ENCODE peak calls at places on chromosomes 6 and 20, in six cellular contexts. Y is left lung; K is heart left ventricle; A is WTC11; B is CD4-positive, alpha-beta T cell; C is transverse colon. H is an unnamed sample.

GRCh38 chr6:139371421-139372253 is 2.8 kb downstream of the CITED2 start:
- DNase-seq in C (no peak), A (no peak), K (no peak), B (no peak), Y (no peak), H (no peak)

GRCh38 chr6:32116674-32117073 is 7.5 kb upstream of the TNXB start:
- DNase-seq in C (no peak), A (no peak), Y (no peak), B (no peak), K (no peak), H (no peak)

GRCh38 chr6:139296927-139297326 is 5.1 kb upstream of the TXLNB start:
- DNase-seq in Y (no peak), K (no peak), A (no peak), C (no peak), B (no peak), H (no peak)

GRCh38 chr6:149896491-149896890 is 1.4 kb downstream of the RAET1E start:
- DNase-seq in B (no peak), K (no peak), Y (no peak), A (no peak), C (no peak), H (no peak)

GRCh38 chr6:150314230-150315188 is 54.3 kb upstream of the IYD start:
- DNase-seq in Y (no peak), K (no peak), B (no peak), A (no peak), C (no peak), H (no peak)

GRCh38 chr6:3218266-3218665 is 9.2 kb downstream of the TUBB2B start:
- DNase-seq in C (no peak), B (no peak), A (no peak), K (no peak), Y (no peak), H (no peak)

GRCh38 chr20:8646026-8646425 is 422.9 kb upstream of the PLCB4 start:
- DNase-seq in B (no peak), Y (no peak), A (no peak), C (no peak), K (no peak), H (no peak)

GRCh38 chr6:144736763-144737162 is 451.6 kb downstream of the UTRN start:
- DNase-seq in K (no peak), A (no peak), C (no peak), Y (no peak), B (no peak), H (no peak)

GRCh38 chr20:54219751-54220426 is 12.0 kb downstream of the PFDN4 start:
- DNase-seq in A (no peak), B (no peak), C (no peak), K (no peak), Y (no peak), H (no peak)

GRCh38 chr6:2839982-2840793 is 1.5 kb downstream of the SERPINB1 start:
- DNase-seq in Y (no peak), C (no peak), K (no peak), A (no peak), B (no peak), H (no peak)

GRCh38 chr6:108250240-108250866 is 10.5 kb downstream of the SNX3 start:
- DNase-seq in A (peak), C (no peak), K (no peak), B (no peak), Y (no peak), H (no peak)

GRCh38 chr6:31945507-31946369 is at the start of gene CFB:
- DNase-seq in A (peak), Y (peak), B (no peak), C (peak), K (peak), H (peak)

GRCh38 chr6:125380474-125380873 is 78.7 kb upstream of the HDDC2 start:
- DNase-seq in B (no peak), A (no peak), Y (no peak), K (no peak), C (no peak), H (no peak)

GRCh38 chr6:111338843-111339242 is 144.2 kb downstream of the REV3L start:
- DNase-seq in K (no peak), B (no peak), Y (no peak), C (no peak), A (no peak), H (no peak)

GRCh38 chr6:69866351-69867074 is at the start of gene COL19A1:
- DNase-seq in B (peak), Y (no peak), C (peak), K (peak), A (peak), H (no peak)

GRCh38 chr6:139135578-139136545 is 982 bp downstream of the HECA start:
- DNase-seq in C (peak), A (peak), K (peak), Y (peak), B (peak), H (no peak)

GRCh38 chr6:14743126-14743464 is 502.8 kb upstream of the JARID2 start:
- DNase-seq in Y (no peak), K (no peak), C (no peak), A (no peak), B (no peak), H (no peak)

GRCh38 chr6:35668096-35668495 is 20.6 kb downstream of the FKBP5 start:
- DNase-seq in A (no peak), B (no peak), Y (no peak), C (no peak), K (no peak), H (no peak)

GRCh38 chr6:40160826-40161225 is 226.6 kb upstream of the MOCS1 start:
- DNase-seq in C (no peak), B (no peak), K (no peak), Y (no peak), A (no peak), H (no peak)

GRCh38 chr20:37198962-37199660 is 19.8 kb upstream of the MROH8 start:
- DNase-seq in B (no peak), Y (no peak), A (no peak), K (no peak), C (no peak), H (no peak)

GRCh38 chr6:96468681-96469224 is 52.9 kb upstream of the UFL1 start:
- DNase-seq in B (no peak), C (peak), A (no peak), Y (no peak), K (no peak), H (no peak)
- TF ChIP-seq CTCF in B (peak), C (no peak), A (no peak), Y (no peak), K (peak), H (peak)

DNA sequence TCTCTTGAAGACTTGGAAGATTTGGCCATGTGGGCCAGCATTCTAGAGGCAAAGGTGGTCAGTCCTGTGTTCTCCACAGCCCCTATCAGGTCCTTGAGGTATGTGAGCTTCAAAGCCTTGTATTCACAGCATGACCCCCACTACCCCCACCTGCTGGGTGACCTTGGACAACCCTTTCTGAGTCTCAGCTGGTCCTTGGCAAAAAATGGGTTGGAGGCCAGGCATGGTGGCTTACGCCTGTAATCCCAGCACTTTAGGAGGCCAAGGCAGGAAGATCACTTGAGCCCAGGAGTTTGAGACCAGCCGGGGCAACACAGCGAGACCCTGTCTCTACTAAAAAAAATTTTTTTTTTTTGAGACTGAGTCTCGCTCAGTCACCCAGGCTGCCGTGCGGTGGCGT is 42.6 kb downstream of the UBE2V1 start:
- DNase-seq in A (no peak), C (no peak), Y (no peak), B (no peak), K (no peak), H (no peak)
- TF ChIP-seq CTCF in A (no peak), C (no peak), Y (no peak), B (no peak), K (no peak), H (no peak)

GRCh38 chr6:37799263-37799644 is 20.3 kb upstream of the ZFAND3 start:
- DNase-seq in A (no peak), K (no peak), Y (no peak), C (no peak), B (no peak), H (no peak)
- TF ChIP-seq CTCF in A (no peak), K (no peak), Y (no peak), C (no peak), B (no peak), H (no peak)

DNA sequence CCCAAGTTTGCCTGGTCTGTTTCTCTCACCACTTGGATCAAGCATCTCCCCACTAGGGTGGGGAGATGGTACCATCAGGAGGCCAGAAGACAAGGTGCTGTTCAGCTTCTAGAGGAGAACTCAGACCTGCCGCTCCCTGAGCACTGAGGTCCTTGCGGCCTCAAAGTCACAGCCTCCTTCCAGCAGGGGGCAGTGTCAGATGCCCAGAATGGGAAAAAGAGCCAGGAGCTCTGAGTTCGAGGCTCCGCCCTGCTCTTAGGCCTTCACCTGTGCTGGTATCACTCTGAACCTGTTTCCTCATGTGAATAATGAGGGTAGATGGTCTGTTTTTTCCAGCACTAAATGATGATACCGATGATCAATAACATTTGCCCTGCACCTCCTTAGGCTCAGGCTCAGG is 68.7 kb downstream of the TOX2 start:
- DNase-seq in C (peak), K (peak), A (peak), Y (no peak), B (no peak), H (no peak)
- TF ChIP-seq CTCF in C (peak), K (peak), A (peak), Y (no peak), B (peak), H (peak)

GRCh38 chr6:161353208-161353613 is 79.3 kb upstream of the AGPAT4 start:
- DNase-seq in K (no peak), C (no peak), A (peak), Y (no peak), B (no peak), H (no peak)
- TF ChIP-seq CTCF in K (peak), C (no peak), A (peak), Y (no peak), B (no peak), H (peak)

DNA sequence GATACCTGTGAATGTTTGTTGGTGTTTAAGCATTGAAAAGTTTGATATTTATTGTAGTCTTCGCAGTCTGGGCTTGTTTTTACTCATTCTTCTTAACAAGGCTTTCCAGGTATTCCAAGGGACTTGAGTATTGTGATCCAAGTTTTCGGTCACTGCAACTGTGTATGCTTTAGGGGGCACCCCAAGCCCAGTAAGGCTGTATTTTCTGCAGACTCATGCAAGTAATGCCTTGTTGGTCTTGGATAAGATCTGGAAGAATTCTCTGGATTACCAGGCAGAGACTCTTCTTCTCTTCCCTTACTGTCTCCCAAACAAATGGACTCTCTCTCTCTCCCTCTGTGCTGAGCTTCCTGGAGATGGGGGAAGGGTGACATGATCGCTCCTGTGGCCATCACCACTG is 82.1 kb downstream of the RFPL4B start:
- DNase-seq in A (peak), B (no peak), K (no peak), Y (no peak), C (no peak), H (no peak)
- TF ChIP-seq CTCF in A (no peak), B (no peak), K (peak), Y (no peak), C (no peak), H (peak)

GRCh38 chr6:161522286-161522685 is 248.4 kb upstream of the AGPAT4 start:
- DNase-seq in C (no peak), A (no peak), K (no peak), Y (no peak), B (no peak), H (no peak)
- TF ChIP-seq CTCF in C (no peak), A (no peak), K (no peak), Y (no peak), B (no peak), H (no peak)

GRCh38 chr6:8494730-8495129 is 59.4 kb upstream of the SLC35B3 start:
- DNase-seq in C (no peak), Y (no peak), B (no peak), A (no peak), K (no peak), H (no peak)

DNA sequence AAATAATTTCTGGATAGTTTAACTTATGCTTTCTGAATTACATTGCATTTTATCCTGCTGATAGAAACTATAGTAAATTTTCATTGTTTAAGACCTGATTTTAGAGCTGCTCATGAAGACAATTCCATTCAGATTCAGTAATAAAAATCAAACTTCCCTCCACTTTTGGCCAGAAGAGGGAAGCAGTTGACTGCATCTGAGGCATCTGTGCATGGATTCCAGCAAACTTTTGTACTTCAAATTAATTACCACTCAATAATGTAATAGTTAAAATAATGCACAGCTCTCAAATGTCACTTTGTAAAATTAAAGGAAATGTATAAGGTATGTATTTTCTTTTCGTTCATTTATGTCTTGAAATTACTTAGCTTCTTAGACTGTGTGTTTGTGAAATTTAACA is 64.2 kb upstream of the SLC35B3 start:
- DNase-seq in Y (no peak), C (no peak), K (no peak), A (no peak), B (no peak), H (no peak)
- TF ChIP-seq CTCF in Y (no peak), C (peak), K (peak), A (no peak), B (no peak), H (peak)

DNA sequence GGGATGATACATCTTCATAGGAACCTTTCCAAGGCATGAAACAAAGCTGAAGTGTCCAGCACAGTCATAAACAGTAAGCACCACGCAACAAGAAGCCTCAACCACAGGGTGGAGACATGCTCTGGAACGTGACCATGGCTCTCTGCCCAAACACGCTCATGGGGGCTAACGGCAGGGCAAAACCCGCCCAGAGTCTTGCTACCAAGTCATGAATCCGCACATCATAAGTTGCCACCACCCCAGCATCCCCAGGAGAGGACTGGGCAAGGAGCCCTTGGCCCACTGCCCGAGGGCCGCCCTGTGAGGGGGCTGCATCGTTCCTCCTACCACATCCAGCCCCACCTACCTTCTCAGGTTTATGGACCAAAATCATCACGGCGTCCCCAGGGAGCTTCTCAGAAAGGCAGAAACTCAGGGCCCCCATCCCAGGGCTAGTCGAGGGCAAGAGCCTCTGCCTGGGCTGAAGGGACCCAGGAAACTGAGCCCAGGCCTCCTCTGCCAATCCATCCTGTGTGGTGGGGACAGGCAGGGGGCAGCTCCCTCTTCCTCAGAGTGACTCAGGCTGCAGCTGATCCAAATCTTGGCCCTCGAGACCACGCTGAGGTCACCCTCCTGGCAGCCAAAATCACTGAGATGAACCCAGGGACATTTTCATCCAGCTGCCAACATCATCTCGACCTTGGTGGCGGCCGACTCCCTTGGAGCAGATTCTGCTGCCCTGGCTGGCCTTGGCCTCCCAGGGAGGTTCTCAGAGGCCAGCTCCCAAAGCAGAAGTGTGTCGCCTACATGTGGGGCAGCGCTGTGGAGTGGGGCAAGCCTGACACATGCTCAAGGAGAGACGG is 42.6 kb downstream of the BMP7 start:
- DNase-seq in A (no peak), K (no peak), Y (no peak), C (peak), B (no peak), H (no peak)
- TF ChIP-seq CTCF in A (no peak), K (no peak), Y (no peak), C (no peak), B (no peak), H (peak)